ENCODE peak calls at places on chromosomes 5 and 9, in nine cellular contexts. L, E, T, X, K, C, Y, R and J are unnamed samples.

GRCh38 chr9:38159599-38159998 is 90.6 kb upstream of the SHB start:
- DNase-seq in L (no peak), E (no peak), T (no peak), X (no peak), K (no peak), C (no peak), Y (no peak), R (no peak), J (no peak)

GRCh38 chr5:94928891-94929290 is 310.4 kb downstream of the SLF1 start:
- DNase-seq in L (no peak), E (no peak), T (no peak), X (no peak), K (no peak), C (no peak), Y (no peak), R (no peak), J (no peak)

GRCh38 chr5:17180330-17180843 is 37.0 kb upstream of the BASP1 start:
- DNase-seq in L (no peak), E (no peak), T (no peak), X (no peak), K (no peak), C (no peak), Y (no peak), R (no peak), J (no peak)

GRCh38 chr9:18887546-18887945 is 145.5 kb downstream of the SAXO1 start:
- DNase-seq in L (no peak), E (no peak), T (no peak), X (no peak), K (no peak), C (no peak), Y (no peak), R (no peak), J (no peak)

GRCh38 chr9:99966720-99967119 is 60.3 kb downstream of the STX17 start:
- DNase-seq in L (no peak), E (no peak), T (no peak), X (peak), K (no peak), C (no peak), Y (no peak), R (peak), J (no peak)

GRCh38 chr9:130532426-130532825 is 47.0 kb upstream of the FUBP3 start:
- DNase-seq in L (no peak), E (no peak), T (no peak), X (no peak), K (no peak), C (no peak), Y (no peak), R (no peak), J (no peak)

GRCh38 chr5:61467766-61468482 is 135.9 kb downstream of the ZSWIM6 start:
- DNase-seq in L (no peak), E (no peak), T (no peak), X (no peak), K (no peak), C (no peak), Y (no peak), R (no peak), J (no peak)

GRCh38 chr9:135552698-135553161 is 6.8 kb downstream of the OBP2A start:
- DNase-seq in L (no peak), E (no peak), T (no peak), X (no peak), K (no peak), C (no peak), Y (no peak), R (no peak), J (no peak)

GRCh38 chr9:109972026-109973005 is 192.3 kb downstream of the PALM2AKAP2 start:
- DNase-seq in L (no peak), E (no peak), T (no peak), X (no peak), K (no peak), C (no peak), Y (no peak), R (peak), J (no peak)

GRCh38 chr5:24475101-24475500 is 169.7 kb downstream of the CDH10 start:
- DNase-seq in L (no peak), E (no peak), T (no peak), X (no peak), K (no peak), C (no peak), Y (no peak), R (no peak), J (no peak)

GRCh38 chr5:72267685-72268084 is 52.4 kb downstream of the MRPS27 start:
- DNase-seq in L (no peak), E (no peak), T (no peak), X (no peak), K (no peak), C (no peak), Y (no peak), R (no peak), J (no peak)

GRCh38 chr9:21560281-21560745 is 78.2 kb upstream of the IFNE start:
- DNase-seq in L (no peak), E (no peak), T (no peak), X (no peak), K (no peak), C (no peak), Y (no peak), R (no peak), J (no peak)

GRCh38 chr9:95157491-95158151 is 159.9 kb downstream of the FANCC start:
- DNase-seq in L (no peak), E (peak), T (peak), X (peak), K (no peak), C (peak), Y (no peak), R (peak), J (no peak)

GRCh38 chr5:43304520-43304919 is 8.7 kb downstream of the HMGCS1 start:
- DNase-seq in L (no peak), E (no peak), T (no peak), X (no peak), K (no peak), C (no peak), Y (no peak), R (no peak), J (no peak)

GRCh38 chr9:106613250-106613737 is 249.7 kb upstream of the ZNF462 start:
- DNase-seq in L (peak), E (no peak), T (no peak), X (no peak), K (no peak), C (no peak), Y (peak), R (peak), J (peak)

GRCh38 chr5:141958773-141959172 is 771 bp upstream of the PCDH12 start:
- DNase-seq in L (no peak), E (no peak), T (no peak), X (no peak), K (no peak), C (no peak), Y (no peak), R (no peak), J (no peak)

GRCh38 chr5:126456217-126456616 is 33.0 kb downstream of the GRAMD2B start:
- DNase-seq in L (no peak), E (no peak), T (no peak), X (no peak), K (no peak), C (no peak), Y (no peak), R (no peak), J (no peak)

GRCh38 chr5:175520321-175520720 is 42.0 kb downstream of the SFXN1 start:
- DNase-seq in L (no peak), E (no peak), T (no peak), X (no peak), K (no peak), C (no peak), Y (no peak), R (no peak), J (no peak)

GRCh38 chr5:148981353-148981752 is 81.5 kb downstream of the SH3TC2 start:
- DNase-seq in L (no peak), E (no peak), T (no peak), X (no peak), K (no peak), C (no peak), Y (no peak), R (no peak), J (no peak)

GRCh38 chr5:148976569-148977321 is 86.1 kb downstream of the SH3TC2 start:
- DNase-seq in L (no peak), E (no peak), T (no peak), X (no peak), K (no peak), C (no peak), Y (no peak), R (no peak), J (no peak)

GRCh38 chr5:148979104-148979723 is 83.6 kb downstream of the SH3TC2 start:
- DNase-seq in L (peak), E (no peak), T (peak), X (no peak), K (no peak), C (no peak), Y (no peak), R (no peak), J (peak)

GRCh38 chr5:148974638-148975330 is 88.1 kb downstream of the SH3TC2 start:
- DNase-seq in L (no peak), E (no peak), T (no peak), X (no peak), K (no peak), C (no peak), Y (no peak), R (peak), J (no peak)

DNA sequence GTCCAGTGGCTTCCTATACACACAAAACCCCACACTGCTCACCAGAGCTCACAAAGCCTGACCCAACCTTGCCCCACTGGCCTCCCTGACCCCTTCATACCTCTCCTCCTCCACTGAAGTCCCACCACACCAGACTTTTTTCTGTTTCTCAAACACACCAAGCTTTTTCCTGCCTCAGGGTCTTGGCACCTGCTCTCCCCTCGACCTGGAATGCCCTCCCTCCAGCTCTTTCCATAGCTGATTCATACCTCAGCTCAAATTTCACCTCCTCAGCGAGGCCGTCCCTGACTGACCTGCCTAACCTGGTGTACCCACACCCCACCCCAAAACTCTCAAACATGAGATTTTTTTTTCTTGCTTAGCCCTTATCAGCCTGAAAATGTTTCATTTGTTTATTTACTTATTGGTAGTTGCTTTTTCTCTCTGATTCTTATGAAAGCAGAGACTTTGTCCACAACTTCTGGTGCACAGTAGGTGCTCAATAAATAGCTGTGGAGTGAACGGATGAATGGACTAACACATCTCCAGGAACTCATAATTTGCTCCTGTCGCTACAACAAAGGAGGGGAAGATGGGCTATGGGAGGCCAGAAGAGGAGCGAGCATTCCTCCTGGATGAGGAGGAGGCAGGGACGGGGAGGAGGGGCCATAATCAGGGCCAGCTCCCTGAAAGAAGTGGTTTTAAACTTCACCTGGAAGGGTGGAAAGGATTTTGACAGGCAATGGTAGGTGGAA is 84.3 kb downstream of the SH3TC2 start:
- DNase-seq in L (no peak), E (no peak), T (no peak), X (no peak), K (no peak), C (no peak), Y (no peak), R (no peak), J (no peak)
- TF ChIP-seq CTCF in L (no peak), E (no peak), T (no peak), X (no peak), K (no peak), C (no peak), Y (no peak), R (no peak), J (no peak)

GRCh38 chr5:154191467-154192261 is 1.1 kb downstream of the GALNT10 start:
- DNase-seq in L (no peak), E (no peak), T (no peak), X (no peak), K (no peak), C (peak), Y (no peak), R (no peak), J (no peak)
- H3K4me3 ChIP-seq in L (peak), E (no peak), T (peak), X (no peak), K (peak), C (peak), Y (no peak), R (no peak), J (peak)

DNA sequence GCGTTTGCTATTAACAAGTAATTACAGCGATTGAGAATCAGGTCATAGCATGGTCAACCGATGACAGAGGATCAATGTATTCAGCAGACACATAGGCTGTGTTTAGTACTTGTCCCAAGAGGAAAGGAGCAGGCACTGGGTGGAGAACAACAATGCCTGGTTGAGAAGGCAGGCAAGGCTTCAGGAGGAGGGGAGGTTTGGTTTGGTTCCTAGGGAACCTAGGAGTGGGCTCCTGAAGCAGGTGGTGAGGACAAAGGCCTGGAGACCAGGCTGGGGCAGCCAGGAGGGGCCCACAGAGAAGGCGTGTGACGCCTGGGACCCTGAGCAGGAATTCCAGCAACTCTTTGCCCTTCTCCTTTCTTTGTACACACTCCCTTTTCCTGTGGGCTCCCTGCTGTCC is 195.6 kb downstream of the SPOCK1 start:
- DNase-seq in L (no peak), E (no peak), T (no peak), X (no peak), K (no peak), C (no peak), Y (no peak), R (no peak), J (no peak)
- H3K27ac ChIP-seq in L (no peak), E (no peak), T (no peak), X (no peak), K (no peak), C (no peak), Y (peak), R (peak), J (no peak)

GRCh38 chr9:15512889-15513288 is 2.1 kb upstream of the PSIP1 start:
- DNase-seq in L (no peak), E (no peak), T (no peak), X (no peak), K (no peak), C (no peak), Y (no peak), R (no peak), J (no peak)

GRCh38 chr9:15512204-15512603 is 1.4 kb upstream of the PSIP1 start:
- DNase-seq in L (no peak), E (no peak), T (no peak), X (no peak), K (no peak), C (no peak), Y (no peak), R (no peak), J (no peak)

GRCh38 chr9:15513335-15513734 is 2.6 kb upstream of the PSIP1 start:
- DNase-seq in L (no peak), E (no peak), T (no peak), X (peak), K (no peak), C (peak), Y (no peak), R (no peak), J (no peak)

GRCh38 chr9:15509931-15510788 is 610 bp downstream of the PSIP1 start:
- DNase-seq in L (peak), E (peak), T (no peak), X (peak), K (no peak), C (peak), Y (peak), R (peak), J (peak)

DNA sequence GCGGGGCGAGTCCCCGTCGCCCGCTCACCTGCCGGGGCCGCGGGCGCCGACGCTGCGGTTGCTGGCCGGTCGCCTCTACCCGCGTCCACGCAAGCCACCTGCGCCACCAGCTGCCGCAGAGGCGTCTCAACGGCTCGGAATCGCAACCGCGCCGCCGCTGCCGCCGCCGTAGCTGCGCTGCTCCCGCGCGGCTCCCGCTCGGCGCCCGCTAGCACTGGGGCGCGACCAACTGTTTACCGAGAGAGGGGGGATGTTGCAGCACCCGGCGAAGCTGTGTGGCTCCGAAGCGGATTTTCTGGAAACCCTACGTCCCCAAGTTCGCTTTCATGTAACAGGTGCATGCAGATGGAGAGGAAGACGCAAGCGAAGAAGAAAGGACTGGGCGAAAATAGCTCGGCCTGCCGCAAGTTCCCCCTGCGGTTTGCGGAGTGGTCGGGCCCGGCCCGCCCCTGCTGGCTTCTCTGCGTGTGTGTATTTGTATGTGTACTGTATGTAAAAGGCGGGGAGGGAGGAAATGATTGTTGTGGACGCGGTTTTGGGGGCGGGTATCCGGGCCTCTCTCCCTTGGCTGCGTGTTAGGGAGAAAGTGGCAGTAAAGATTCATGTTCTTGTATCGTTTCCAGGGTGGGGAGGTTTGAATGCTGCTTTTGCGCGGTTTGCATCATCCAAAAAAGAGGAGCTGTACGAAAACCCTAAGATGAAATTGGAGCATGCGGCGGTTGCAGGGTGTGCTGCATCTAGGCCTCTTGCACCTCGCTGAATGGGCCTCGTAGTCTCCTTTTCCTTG is at the start of gene PSIP1:
- DNase-seq in L (peak), E (peak), T (peak), X (peak), K (peak), C (peak), Y (peak), R (peak), J (peak)
- TF ChIP-seq CTCF in L (no peak), E (no peak), T (peak), X (no peak), K (no peak), C (peak), Y (no peak), R (peak), J (peak)

GRCh38 chr5:31853398-31854135 is 214.6 kb downstream of the PDZD2 start:
- DNase-seq in L (no peak), E (no peak), T (peak), X (no peak), K (no peak), C (peak), Y (no peak), R (no peak), J (peak)

GRCh38 chr5:31854181-31854624 is 215.3 kb downstream of the PDZD2 start:
- DNase-seq in L (peak), E (peak), T (peak), X (no peak), K (no peak), C (peak), Y (no peak), R (peak), J (peak)

GRCh38 chr5:31854625-31855526 is 215.9 kb downstream of the PDZD2 start:
- DNase-seq in L (peak), E (peak), T (peak), X (no peak), K (peak), C (peak), Y (peak), R (peak), J (peak)

GRCh38 chr5:31847354-31847753 is 208.4 kb downstream of the PDZD2 start:
- DNase-seq in L (no peak), E (no peak), T (peak), X (no peak), K (no peak), C (no peak), Y (no peak), R (no peak), J (no peak)

DNA sequence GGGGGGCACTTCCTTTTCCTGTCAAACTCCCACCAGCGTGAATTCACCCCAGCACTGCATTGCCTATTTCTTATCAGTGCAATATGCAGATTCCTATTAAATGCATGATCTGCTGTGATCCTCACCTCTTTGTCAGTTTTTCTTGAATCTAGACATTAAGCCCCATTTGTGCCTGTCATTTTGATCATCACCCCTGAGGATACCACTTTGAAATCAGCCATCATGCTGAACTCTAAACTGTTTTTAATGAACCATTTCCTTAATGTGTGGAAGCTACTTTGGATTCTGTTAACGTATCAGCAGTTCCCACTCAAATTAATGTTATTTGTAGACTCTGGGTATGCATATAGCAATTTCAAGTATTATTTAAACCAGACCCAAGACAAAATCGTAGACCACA is 212.4 kb downstream of the PDZD2 start:
- DNase-seq in L (no peak), E (no peak), T (no peak), X (no peak), K (no peak), C (no peak), Y (no peak), R (no peak), J (no peak)
- H3K4me3 ChIP-seq in L (no peak), E (no peak), T (no peak), X (no peak), K (no peak), C (no peak), Y (no peak), R (no peak), J (no peak)

GRCh38 chr5:149563461-149563860 is 12.2 kb upstream of the CSNK1A1 start:
- DNase-seq in L (no peak), E (no peak), T (no peak), X (no peak), K (no peak), C (no peak), Y (no peak), R (no peak), J (no peak)

GRCh38 chr5:149567226-149567625 is 14.1 kb upstream of the ARHGEF37 start:
- DNase-seq in L (no peak), E (no peak), T (no peak), X (no peak), K (no peak), C (no peak), Y (no peak), R (no peak), J (no peak)

GRCh38 chr5:149559712-149560111 is 8.5 kb upstream of the CSNK1A1 start:
- DNase-seq in L (no peak), E (no peak), T (no peak), X (no peak), K (no peak), C (no peak), Y (no peak), R (no peak), J (no peak)

DNA sequence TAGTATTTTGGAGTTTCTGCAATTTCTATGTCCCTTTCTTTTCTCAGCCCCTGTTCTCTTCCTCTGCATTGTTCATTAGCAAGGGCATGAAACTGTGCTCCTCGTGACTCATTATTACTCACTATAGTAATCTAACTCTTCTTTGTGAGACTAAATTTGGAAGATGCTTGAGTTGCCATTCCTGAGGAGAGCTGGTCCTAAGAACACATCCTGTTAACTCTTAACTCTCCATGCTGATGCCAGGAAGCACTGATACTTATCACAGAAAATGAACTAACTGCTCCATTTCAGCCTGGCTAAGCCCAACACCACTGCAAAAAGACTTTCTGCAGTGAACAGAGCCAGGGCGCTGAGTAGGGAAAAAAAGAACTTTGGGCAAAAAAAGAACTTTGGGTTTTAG is 10.6 kb upstream of the CSNK1A1 start:
- DNase-seq in L (no peak), E (peak), T (no peak), X (peak), K (no peak), C (no peak), Y (no peak), R (peak), J (no peak)
- H3K27ac ChIP-seq in L (peak), E (peak), T (peak), X (no peak), K (peak), C (peak), Y (no peak), R (no peak), J (peak)